ENCODE peak calls at places on chromosomes 16 and 17, in five cellular contexts. W is tibial nerve; H is fibroblast of the aortic adventitia; M is memory B cell; I is stimulated activated naive CD8-positive, alpha-beta T cell treated with anti-CD3 and anti-CD28 coated beads, Interleukin-15, Interleukin-2, amounts not matched to agents 100 U/mL and 50 U/mL, for 24 hours. L is an unnamed sample.

GRCh38 chr17:73396429-73397277 is 84.9 kb upstream of the CDC42EP4 start:
- DNase-seq in W (no peak), H (no peak), M (no peak), I (no peak), L (no peak)

GRCh38 chr17:17849863-17850373 is 13.1 kb upstream of the SREBF1 start:
- DNase-seq in W (peak), H (peak), M (no peak), I (peak), L (no peak)

GRCh38 chr16:25040543-25040942 is 25.4 kb upstream of the ARHGAP17 start:
- DNase-seq in W (no peak), H (no peak), M (no peak), I (no peak), L (no peak)

GRCh38 chr16:88588148-88588547 is 17.9 kb downstream of the ZC3H18 start:
- DNase-seq in W (no peak), H (no peak), M (no peak), I (no peak), L (no peak)

GRCh38 chr16:89845417-89845816 is 17.1 kb downstream of the SPIRE2 start:
- DNase-seq in W (no peak), H (no peak), M (no peak), I (peak), L (no peak)

GRCh38 chr16:46929378-46930332 is 43.8 kb downstream of the DNAJA2 start:
- DNase-seq in W (peak), H (peak), M (peak), I (peak), L (peak)

GRCh38 chr16:2178321-2179106 is 17.9 kb downstream of the CASKIN1 start:
- DNase-seq in W (no peak), H (no peak), M (no peak), I (peak), L (no peak)

GRCh38 chr17:67491009-67491677 is 114.1 kb downstream of the PITPNC1 start:
- DNase-seq in W (peak), H (peak), M (no peak), I (no peak), L (peak)

GRCh38 chr17:45371414-45372324 is 54.8 kb upstream of the MAP3K14 start:
- DNase-seq in W (peak), H (peak), M (no peak), I (peak), L (peak)

GRCh38 chr16:86566601-86566965 is at the start of gene FOXC2:
- DNase-seq in W (peak), H (peak), M (no peak), I (peak), L (peak)

GRCh38 chr16:83717308-83717707 is 90.5 kb upstream of the HSBP1 start:
- DNase-seq in W (no peak), H (no peak), M (no peak), I (no peak), L (no peak)

GRCh38 chr17:67377727-67378443 is 804 bp downstream of the PITPNC1 start:
- DNase-seq in W (no peak), H (peak), M (peak), I (peak), L (peak)

GRCh38 chr17:16285646-16286008 is 67.6 kb downstream of the CENPV start:
- DNase-seq in W (no peak), H (no peak), M (no peak), I (no peak), L (no peak)

GRCh38 chr16:3004319-3004718 is 8.4 kb upstream of the CLDN9 start:
- DNase-seq in W (no peak), H (no peak), M (no peak), I (peak), L (no peak)

GRCh38 chr16:1080801-1081733 is 8.5 kb downstream of the SSTR5 start:
- DNase-seq in W (no peak), H (no peak), M (no peak), I (no peak), L (no peak)

GRCh38 chr17:52244689-52245088 is 86.2 kb upstream of the CA10 start:
- DNase-seq in W (no peak), H (no peak), M (no peak), I (no peak), L (no peak)

GRCh38 chr16:86604436-86605220 is 26.3 kb downstream of the FOXL1 start:
- DNase-seq in W (no peak), H (no peak), M (peak), I (peak), L (no peak)

GRCh38 chr16:28572659-28573510 is 19.2 kb downstream of the SGF29 start:
- DNase-seq in W (no peak), H (peak), M (no peak), I (no peak), L (peak)

GRCh38 chr17:42518046-42518754 is 17.8 kb upstream of the NAGLU start:
- DNase-seq in W (peak), H (peak), M (no peak), I (no peak), L (peak)

GRCh38 chr16:7452090-7452489 is 119.4 kb downstream of the RBFOX1 start:
- DNase-seq in W (no peak), H (no peak), M (no peak), I (no peak), L (no peak)

GRCh38 chr17:83182620-83183063 is 103.2 kb downstream of the METRNL start:
- DNase-seq in W (peak), H (no peak), M (no peak), I (no peak), L (peak)

GRCh38 chr17:18179804-18180203 is 3.8 kb upstream of the ALKBH5 start:
- DNase-seq in W (no peak), H (no peak), M (no peak), I (no peak), L (no peak)

GRCh38 chr16:12096828-12097522 is 120.4 kb downstream of the SNX29 start:
- DNase-seq in W (no peak), H (no peak), M (no peak), I (no peak), L (peak)

GRCh38 chr16:1651509-1652342 is 26.4 kb upstream of the JPT2 start:
- DNase-seq in W (no peak), H (no peak), M (no peak), I (no peak), L (no peak)

GRCh38 chr17:77508047-77508715 is 367.4 kb downstream of the SEC14L1 start:
- DNase-seq in W (no peak), H (no peak), M (no peak), I (no peak), L (no peak)

GRCh38 chr17:47702391-47702995 is 8.5 kb downstream of the TBKBP1 start:
- DNase-seq in W (no peak), H (no peak), M (no peak), I (no peak), L (peak)

GRCh38 chr17:73091770-73092517 is 544 bp downstream of the SLC39A11 start:
- DNase-seq in W (no peak), H (peak), M (no peak), I (no peak), L (no peak)

GRCh38 chr17:61412860-61413653 is 13.4 kb downstream of the TBX2 start:
- DNase-seq in W (no peak), H (no peak), M (no peak), I (no peak), L (no peak)

GRCh38 chr17:79079421-79080200 is 5.0 kb downstream of the ENGASE start:
- DNase-seq in W (no peak), H (no peak), M (no peak), I (no peak), L (peak)

GRCh38 chr16:67504190-67505021 is 21.1 kb upstream of the AGRP start:
- DNase-seq in W (no peak), H (peak), M (no peak), I (peak), L (peak)

GRCh38 chr16:58443783-58444182 is 51.5 kb downstream of the GINS3 start:
- DNase-seq in W (no peak), H (no peak), M (no peak), I (no peak), L (no peak)

GRCh38 chr16:57276596-57276995 is 7.9 kb downstream of the PLLP start:
- DNase-seq in W (no peak), H (peak), M (no peak), I (no peak), L (no peak)

GRCh38 chr17:81076097-81076754 is 41.3 kb downstream of the BAIAP2 start:
- DNase-seq in W (no peak), H (no peak), M (no peak), I (no peak), L (no peak)

GRCh38 chr17:2855063-2855600 is 58.9 kb downstream of the RAP1GAP2 start:
- DNase-seq in W (no peak), H (no peak), M (no peak), I (no peak), L (no peak)

GRCh38 chr16:46900464-46901235 is 16.5 kb downstream of the GPT2 start:
- DNase-seq in W (no peak), H (no peak), M (no peak), I (no peak), L (no peak)

GRCh38 chr16:73210686-73211085 is 162.8 kb upstream of the ZFHX3 start:
- DNase-seq in W (no peak), H (no peak), M (no peak), I (no peak), L (no peak)

L was measured in kidney.